ENCODE peak calls at places on chromosome 5, in five cellular contexts. B is activated naive CD8-positive, alpha-beta T cell treated with anti-CD3 and anti-CD28 coated beads, Interleukin-2, amount 50 U/mL, for 16 hours; S is T47D; Y is hippocampal formation; C is LHCN-M2. H is an unnamed sample.

GRCh38 chr5:10559883-10560282 is 4.0 kb upstream of the ANKRD33B start:
- DNase-seq in C (no peak), Y (no peak), B (no peak), S (no peak), H (no peak)

GRCh38 chr5:147522435-147522834 is 12.6 kb upstream of the DPYSL3 start:
- DNase-seq in Y (no peak), B (no peak), C (peak), S (no peak), H (no peak)

GRCh38 chr5:12242960-12243888 is 339.0 kb upstream of the CTNND2 start:
- DNase-seq in S (no peak), C (peak), B (no peak), Y (no peak), H (no peak)

GRCh38 chr5:10331341-10331796 is 22.1 kb upstream of the MARCHF6 start:
- DNase-seq in B (no peak), S (no peak), Y (peak), C (peak), H (no peak)

GRCh38 chr5:136011427-136012001 is 17.3 kb upstream of the TGFBI start:
- DNase-seq in S (no peak), B (no peak), C (peak), Y (no peak), H (no peak)

GRCh38 chr5:112597831-112598230 is 139.9 kb upstream of the APC start:
- DNase-seq in B (no peak), Y (no peak), S (no peak), C (no peak), H (no peak)

GRCh38 chr5:61878471-61878870 is 427.5 kb upstream of the KIF2A start:
- DNase-seq in Y (no peak), S (no peak), C (no peak), B (no peak), H (no peak)

GRCh38 chr5:7074176-7074575 is 321.8 kb upstream of the ADCY2 start:
- DNase-seq in S (no peak), B (no peak), Y (no peak), C (no peak), H (no peak)

GRCh38 chr5:151743535-151743934 is 14.9 kb downstream of the ATOX1 start:
- DNase-seq in S (no peak), C (no peak), Y (no peak), B (no peak), H (no peak)

GRCh38 chr5:168525856-168526255 is 3.2 kb upstream of the FBLL1 start:
- DNase-seq in Y (no peak), S (no peak), C (no peak), B (no peak), H (no peak)

GRCh38 chr5:75055727-75056144 is 3.4 kb upstream of the GCNT4 start:
- DNase-seq in S (no peak), Y (no peak), C (no peak), B (no peak), H (no peak)

GRCh38 chr5:175750476-175751080 is 92.7 kb downstream of the HRH2 start:
- DNase-seq in C (no peak), B (no peak), Y (no peak), S (no peak), H (no peak)

GRCh38 chr5:22850981-22851380 is 2.2 kb downstream of the CDH12 start:
- DNase-seq in B (no peak), Y (no peak), S (no peak), C (no peak), H (no peak)

GRCh38 chr5:52876456-52876855 is 88.7 kb downstream of the ITGA1 start:
- DNase-seq in S (no peak), Y (no peak), B (no peak), C (no peak), H (no peak)

GRCh38 chr5:154603978-154604679 is 126.1 kb upstream of the HAND1 start:
- DNase-seq in S (peak), Y (no peak), C (peak), B (no peak), H (no peak)

GRCh38 chr5:106921567-106921966 is 749.2 kb downstream of the EFNA5 start:
- DNase-seq in B (no peak), C (no peak), S (no peak), Y (no peak), H (no peak)

GRCh38 chr5:143874312-143874711 is 62.4 kb downstream of the HMHB1 start:
- DNase-seq in C (peak), Y (no peak), S (no peak), B (no peak), H (no peak)

GRCh38 chr5:136082390-136083193 is 50.1 kb upstream of the SMAD5 start:
- DNase-seq in S (peak), Y (peak), B (no peak), C (peak), H (peak)

GRCh38 chr5:132072508-132072907 is 1.1 kb upstream of the CSF2 start:
- DNase-seq in C (no peak), S (no peak), B (no peak), Y (no peak), H (no peak)

GRCh38 chr5:16916262-16916878 is 19.7 kb downstream of the MYO10 start:
- DNase-seq in C (peak), Y (no peak), S (no peak), B (no peak), H (no peak)

GRCh38 chr5:66224773-66225553 is 80.9 kb downstream of the SREK1 start:
- DNase-seq in S (no peak), Y (no peak), C (no peak), B (no peak), H (no peak)

GRCh38 chr5:122790354-122791123 is 15.7 kb downstream of the SNX2 start:
- DNase-seq in B (no peak), Y (no peak), C (no peak), S (no peak), H (no peak)

GRCh38 chr5:88145205-88145602 is 123.4 kb downstream of the TMEM161B start:
- DNase-seq in S (no peak), C (no peak), B (no peak), Y (peak), H (no peak)